ENCODE peak calls at places on chromosomes 7 and 10, in four cellular contexts. Z is K562, O is HepG2, J is H1. E is an unnamed sample.

GRCh38 chr7:157320607-157320979 is 16.2 kb upstream of the DNAJB6 start:
- DNase-seq in Z (no peak), O (no peak), J (no peak), E (no peak)

GRCh38 chr7:84191842-84192241 is 2.7 kb downstream of the SEMA3A start:
- DNase-seq in Z (no peak), O (no peak), J (no peak), E (no peak)

GRCh38 chr10:17227367-17228080 is 517 bp upstream of the VIM start:
- DNase-seq in Z (no peak), O (no peak), J (no peak), E (peak)

GRCh38 chr10:77843264-77843663 is 83.3 kb downstream of the DLG5 start:
- DNase-seq in Z (no peak), O (no peak), J (no peak), E (no peak)

GRCh38 chr7:139620676-139621344 is 97.3 kb downstream of the CLEC2L start:
- DNase-seq in Z (peak), O (peak), J (no peak), E (no peak)

GRCh38 chr10:81943583-81943982 is 68.6 kb downstream of the NRG3 start:
- DNase-seq in Z (no peak), O (no peak), J (peak), E (no peak)

GRCh38 chr10:43923328-43923727 is 274.6 kb upstream of the ZNF32 start:
- DNase-seq in Z (no peak), O (no peak), J (no peak), E (no peak)

GRCh38 chr7:112205348-112206237 is 606 bp downstream of the DOCK4 start:
- DNase-seq in Z (peak), O (peak), J (no peak), E (no peak)

GRCh38 chr7:44309271-44310091 is 15.9 kb downstream of the CAMK2B start:
- DNase-seq in Z (peak), O (peak), J (no peak), E (no peak)

GRCh38 chr7:191105-192034 is 1.0 kb upstream of the FAM20C start:
- DNase-seq in Z (no peak), O (no peak), J (no peak), E (no peak)

GRCh38 chr10:42864575-42864974 is 82.0 kb downstream of the BMS1 start:
- DNase-seq in Z (no peak), O (peak), J (no peak), E (no peak)

GRCh38 chr10:71745659-71746250 is 26.2 kb upstream of the C10orf105 start:
- DNase-seq in Z (no peak), O (no peak), J (no peak), E (no peak)

GRCh38 chr7:73521636-73522080 is 435 bp downstream of the BAZ1B start:
- DNase-seq in Z (peak), O (peak), J (no peak), E (no peak)

GRCh38 chr10:91410638-91411367 is 659 bp downstream of the HECTD2 start:
- DNase-seq in Z (peak), O (no peak), J (no peak), E (no peak)

GRCh38 chr10:119391430-119392313 is 150.8 kb downstream of the RGS10 start:
- DNase-seq in Z (no peak), O (no peak), J (no peak), E (no peak)

GRCh38 chr7:10934292-10934691 is 39.4 kb upstream of the PHF14 start:
- DNase-seq in Z (no peak), O (no peak), J (no peak), E (no peak)

GRCh38 chr7:55074008-55074499 is 55.2 kb downstream of the EGFR start:
- DNase-seq in Z (no peak), O (peak), J (peak), E (peak)

GRCh38 chr10:80415734-80416281 is 7.5 kb downstream of the PRXL2A start:
- DNase-seq in Z (no peak), O (peak), J (no peak), E (no peak)

GRCh38 chr10:112336556-112337201 is 37.2 kb upstream of the ACSL5 start:
- DNase-seq in Z (no peak), O (no peak), J (no peak), E (no peak)

GRCh38 chr7:30244340-30244739 is 40.1 kb upstream of the ZNRF2 start:
- DNase-seq in Z (no peak), O (no peak), J (no peak), E (no peak)

GRCh38 chr10:70866424-70866823 is 21.9 kb downstream of the PCBD1 start:
- DNase-seq in Z (no peak), O (no peak), J (no peak), E (no peak)

GRCh38 chr7:64945776-64946175 is 42.7 kb downstream of the ZNF273 start:
- DNase-seq in Z (no peak), O (no peak), J (no peak), E (no peak)

GRCh38 chr10:113953505-113954272 is 90.0 kb upstream of the ADRB1 start:
- DNase-seq in Z (no peak), O (no peak), J (no peak), E (no peak)

GRCh38 chr7:81767883-81768282 is 2.0 kb downstream of the HGF start:
- DNase-seq in Z (no peak), O (no peak), J (no peak), E (no peak)

GRCh38 chr7:27124096-27124978 is 6.2 kb downstream of the HOXA4 start:
- DNase-seq in Z (no peak), O (no peak), J (no peak), E (no peak)

GRCh38 chr10:3578682-3579081 is 206.3 kb downstream of the KLF6 start:
- DNase-seq in Z (no peak), O (no peak), J (no peak), E (no peak)

GRCh38 chr7:123653162-123653561 is 2.5 kb upstream of the LMOD2 start:
- DNase-seq in Z (no peak), O (no peak), J (no peak), E (no peak)

GRCh38 chr7:112873831-112874553 is 83.8 kb upstream of the TMEM168 start:
- DNase-seq in Z (no peak), O (no peak), J (no peak), E (peak)

GRCh38 chr10:114282526-114282925 is 43.5 kb downstream of the VWA2 start:
- DNase-seq in Z (no peak), O (no peak), J (no peak), E (no peak)

GRCh38 chr10:114265392-114266053 is 26.5 kb downstream of the VWA2 start:
- DNase-seq in Z (no peak), O (no peak), J (no peak), E (no peak)

GRCh38 chr7:21828846-21829245 is 116.9 kb downstream of the CDCA7L start:
- DNase-seq in Z (no peak), O (no peak), J (no peak), E (no peak)

GRCh38 chr7:120097020-120097419 is 176.0 kb upstream of the KCND2 start:
- DNase-seq in Z (no peak), O (no peak), J (no peak), E (no peak)

GRCh38 chr10:82377608-82378007 is 502.6 kb downstream of the NRG3 start:
- DNase-seq in Z (no peak), O (no peak), J (no peak), E (no peak)

GRCh38 chr10:84156768-84157167 is 16.8 kb upstream of the GPR15LG start:
- DNase-seq in Z (no peak), O (no peak), J (no peak), E (no peak)

GRCh38 chr10:88012627-88013026 is 149.2 kb downstream of the PTEN start:
- DNase-seq in Z (no peak), O (no peak), J (no peak), E (no peak)

GRCh38 chr7:80450621-80451308 is 61.1 kb downstream of the GNAT3 start:
- DNase-seq in Z (no peak), O (peak), J (no peak), E (no peak)

GRCh38 chr7:80445351-80445750 is 66.5 kb downstream of the GNAT3 start:
- DNase-seq in Z (no peak), O (no peak), J (no peak), E (no peak)

GRCh38 chr7:80453699-80454340 is 58.0 kb downstream of the GNAT3 start:
- DNase-seq in Z (no peak), O (peak), J (no peak), E (no peak)

GRCh38 chr7:80449841-80450240 is 62.0 kb downstream of the GNAT3 start:
- DNase-seq in Z (no peak), O (peak), J (no peak), E (no peak)
- H3K27ac ChIP-seq in Z (no peak), O (no peak), J (no peak), E (no peak)

DNA sequence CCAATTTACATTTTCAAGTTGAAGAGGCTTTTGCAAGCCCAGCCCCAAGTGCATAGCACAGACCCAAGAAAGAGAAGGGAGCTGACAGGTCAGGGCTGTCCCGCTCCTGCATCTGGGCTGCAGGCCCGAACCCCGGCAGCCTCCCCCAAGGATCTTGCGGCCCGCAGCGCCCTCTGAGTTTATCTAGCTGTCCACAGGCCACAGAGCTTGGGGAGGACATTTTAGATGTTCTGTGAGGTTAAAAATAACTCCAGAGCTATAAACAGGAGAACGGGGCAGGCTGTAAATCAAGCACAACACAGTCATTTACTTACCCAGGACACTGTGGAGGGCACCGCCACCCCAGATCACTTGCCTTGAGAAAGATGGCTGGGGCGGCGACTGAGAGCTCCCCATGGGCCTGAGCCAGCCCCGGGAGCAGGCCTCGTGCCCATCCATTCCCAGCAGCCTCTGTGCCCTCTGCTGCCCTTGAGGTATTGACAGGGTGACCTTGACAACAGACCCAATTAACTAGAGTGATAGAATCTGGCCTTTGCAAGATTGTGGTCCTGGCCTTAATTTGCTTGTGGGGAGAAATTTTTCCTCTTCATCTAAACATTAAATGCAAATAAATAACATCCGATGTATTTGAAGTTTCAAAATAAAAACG is 563.0 kb downstream of the TCERG1L start:
- DNase-seq in Z (no peak), O (no peak), J (no peak), E (no peak)
- TF ChIP-seq ATF2 in Z (no peak), O (no peak), J (no peak), E (no peak)

GRCh38 chr10:132388901-132389630 is 7.9 kb upstream of the PWWP2B start:
- DNase-seq in Z (no peak), O (no peak), J (no peak), E (no peak)
- H3K27ac ChIP-seq in Z (no peak), O (no peak), J (no peak), E (no peak)

DNA sequence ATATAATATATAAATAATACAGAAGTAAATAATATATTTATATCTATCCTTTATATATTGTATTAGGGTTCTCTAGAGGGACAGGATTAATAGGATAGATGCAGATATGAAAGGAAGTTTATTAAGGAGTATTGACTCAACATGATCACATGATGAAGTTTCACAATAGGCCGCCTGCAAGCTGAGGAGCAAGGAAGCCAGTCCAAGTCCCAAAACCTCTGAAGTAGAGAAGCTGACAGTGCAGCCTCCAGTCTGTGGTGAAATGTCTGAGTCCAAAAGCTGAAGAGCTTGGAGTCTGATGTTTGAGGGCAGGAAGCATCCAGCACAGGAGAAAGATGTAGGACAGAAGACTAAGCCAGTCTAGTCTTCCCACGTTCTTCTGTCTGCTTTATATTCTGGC is 24.9 kb upstream of the AKR1B10 start:
- DNase-seq in Z (no peak), O (no peak), J (no peak), E (no peak)
- TF ChIP-seq ATF2 in Z (no peak), O (no peak), J (no peak), E (no peak)

DNA sequence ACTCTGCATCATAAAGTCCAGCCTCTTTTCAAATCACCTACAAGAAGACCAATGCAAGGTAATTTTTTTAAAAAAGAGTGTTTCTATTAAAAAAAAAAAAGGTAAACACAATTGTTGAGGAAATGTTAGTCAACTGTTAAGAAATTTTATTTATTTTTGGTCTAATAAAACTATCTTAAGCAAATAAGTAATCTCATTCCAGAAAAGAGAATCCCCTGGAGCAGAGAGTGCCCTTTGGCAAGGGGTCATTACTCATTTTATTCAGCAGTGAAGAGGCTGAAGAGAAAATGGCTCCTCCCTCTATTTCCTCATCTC is 63.4 kb upstream of the GSDME start:
- DNase-seq in Z (no peak), O (peak), J (no peak), E (no peak)
- H3K27ac ChIP-seq in Z (peak), O (no peak), J (no peak), E (peak)

DNA sequence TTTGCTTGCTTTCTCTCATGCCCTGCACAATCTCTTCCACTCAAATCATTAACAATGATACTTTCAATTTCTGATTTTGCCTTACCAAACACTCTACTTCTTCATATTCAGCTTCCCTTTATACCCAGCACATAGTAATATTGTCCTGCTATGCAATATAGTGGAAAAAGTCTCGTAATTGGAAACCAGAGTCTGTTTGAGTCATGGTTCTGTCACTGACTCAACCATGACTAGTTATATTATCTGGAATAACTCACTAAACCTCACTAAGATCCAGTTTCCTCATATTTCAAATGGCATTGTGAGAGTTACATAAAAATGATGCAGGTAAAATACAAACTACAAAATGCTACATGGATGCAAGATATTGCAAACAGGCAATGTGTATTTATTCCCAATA is 98.5 kb upstream of the LRRTM3 start:
- DNase-seq in Z (no peak), O (no peak), J (no peak), E (no peak)
- TF ChIP-seq ATF2 in Z (no peak), O (no peak), J (no peak), E (no peak)

DNA sequence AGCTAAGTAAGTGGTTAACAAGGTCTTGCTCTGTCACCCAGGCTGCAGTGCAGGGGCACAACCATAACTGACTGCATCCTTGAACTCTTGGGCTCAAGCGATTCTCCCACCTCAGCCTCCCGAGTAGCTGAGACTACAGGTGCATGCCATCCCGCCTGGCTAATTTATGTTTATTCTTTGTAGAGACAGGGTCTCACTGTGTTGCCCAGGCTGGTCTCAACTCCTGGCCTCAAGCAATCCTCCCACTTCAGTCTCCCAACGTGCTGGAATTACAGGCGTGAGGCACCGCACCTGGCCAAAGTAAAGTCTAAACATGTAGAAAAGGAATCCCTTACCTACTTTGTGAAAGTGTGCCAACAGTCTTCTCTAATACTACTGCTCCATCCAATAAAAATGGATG is 17.9 kb downstream of the PARD3 start:
- DNase-seq in Z (no peak), O (no peak), J (no peak), E (no peak)
- H3K27ac ChIP-seq in Z (no peak), O (no peak), J (no peak), E (no peak)

DNA sequence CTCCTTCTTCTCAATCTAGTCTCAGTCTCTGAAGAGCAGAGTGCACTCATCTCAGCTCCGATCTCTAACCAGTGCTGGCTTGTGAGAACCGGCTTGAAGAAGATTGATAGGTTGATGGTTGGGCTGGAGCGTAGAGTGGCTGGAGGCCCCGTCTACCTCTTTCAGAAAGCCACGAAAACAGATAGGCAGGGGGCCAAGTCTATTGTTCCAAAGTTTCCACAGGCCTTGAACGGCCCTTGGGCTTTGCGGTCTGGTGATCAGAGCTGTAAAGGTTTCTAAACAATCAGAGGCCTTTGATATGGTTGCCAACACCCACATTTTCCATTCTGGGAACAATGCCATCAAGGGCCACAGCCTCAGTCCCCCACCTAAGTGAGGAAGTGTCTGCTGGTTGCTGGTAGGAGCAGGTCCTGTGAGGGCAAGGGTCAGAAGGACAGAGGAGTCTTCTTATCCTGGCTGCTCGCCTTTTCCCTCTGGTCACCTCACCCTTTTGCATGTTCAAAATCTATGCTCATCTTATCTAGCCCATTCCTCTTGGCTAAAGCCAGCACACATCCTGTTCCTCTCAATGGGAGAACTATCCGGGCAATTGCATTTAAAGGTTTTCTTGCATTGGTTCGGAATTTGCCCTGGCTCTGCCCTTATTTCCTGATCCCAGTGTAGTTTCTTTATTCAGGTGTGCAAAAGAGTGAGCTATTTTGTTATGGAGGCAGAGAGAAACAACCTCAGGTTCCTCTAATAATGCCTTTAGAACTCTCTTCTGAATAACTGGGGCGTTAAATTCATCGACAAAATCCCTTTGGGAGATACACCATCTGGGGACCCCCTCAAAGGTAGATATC is 70.3 kb upstream of the KMT2E start:
- DNase-seq in Z (peak), O (peak), J (no peak), E (peak)
- TF ChIP-seq ATF2 in Z (no peak), O (no peak), J (no peak), E (peak)

GRCh38 chr10:131816941-131817700 is 83.7 kb upstream of the PPP2R2D start:
- DNase-seq in Z (no peak), O (no peak), J (no peak), E (no peak)

GRCh38 chr10:131817866-131818509 is 82.8 kb upstream of the PPP2R2D start:
- DNase-seq in Z (no peak), O (no peak), J (no peak), E (no peak)

GRCh38 chr10:131819241-131820072 is 81.4 kb upstream of the PPP2R2D start:
- DNase-seq in Z (no peak), O (no peak), J (no peak), E (no peak)

GRCh38 chr10:131820626-131821025 is 80.2 kb upstream of the PPP2R2D start:
- DNase-seq in Z (no peak), O (no peak), J (no peak), E (no peak)

GRCh38 chr10:131818510-131819234 is 82.1 kb upstream of the PPP2R2D start:
- DNase-seq in Z (no peak), O (no peak), J (no peak), E (no peak)
- H3K27ac ChIP-seq in Z (no peak), O (no peak), J (no peak), E (no peak)

GRCh38 chr7:149248777-149249176 is 9.3 kb downstream of the ZNF212 start:
- DNase-seq in Z (no peak), O (no peak), J (no peak), E (no peak)
- TF ChIP-seq ATF2 in Z (no peak), O (no peak), J (no peak), E (no peak)

E was measured in GM12878.